ENCODE peak calls at places on chromosomes 6 and 20, in eight cellular contexts. One of them, this sample, is unnamed.

GRCh38 chr6:43916924-43917877 is 147.2 kb downstream of the VEGFA start:
- DNase-seq in AG09309: peak
- DNase-seq in NCI-H774: no peak
- DNase-seq in tibial artery: peak
- DNase-seq in PC-9: no peak
- DNase-seq in GM04504: peak
- DNase-seq in germinal center: no peak
- DNase-seq in cardiac fibroblast: peak
- DNase-seq in this sample: no peak

GRCh38 chr20:21571841-21572690 is 58.2 kb upstream of the NKX2-2 start:
- DNase-seq in NCI-H774: no peak
- DNase-seq in tibial artery: no peak
- DNase-seq in cardiac fibroblast: peak
- DNase-seq in AG09309: no peak
- DNase-seq in germinal center: peak
- DNase-seq in GM04504: no peak
- DNase-seq in PC-9: no peak
- DNase-seq in this sample: peak

GRCh38 chr6:25346064-25346463 is 66.9 kb downstream of the CARMIL1 start:
- DNase-seq in cardiac fibroblast: no peak
- DNase-seq in germinal center: no peak
- DNase-seq in NCI-H774: peak
- DNase-seq in GM04504: no peak
- DNase-seq in tibial artery: no peak
- DNase-seq in AG09309: no peak
- DNase-seq in PC-9: no peak
- DNase-seq in this sample: no peak

GRCh38 chr20:34515484-34516037 is 661 bp upstream of the DYNLRB1 start:
- DNase-seq in NCI-H774: peak
- DNase-seq in germinal center: peak
- DNase-seq in PC-9: no peak
- DNase-seq in tibial artery: no peak
- DNase-seq in cardiac fibroblast: peak
- DNase-seq in GM04504: no peak
- DNase-seq in AG09309: no peak
- DNase-seq in this sample: peak

GRCh38 chr6:140980265-140980887 is 1152.3 kb upstream of the GJE1 start:
- DNase-seq in PC-9: no peak
- DNase-seq in cardiac fibroblast: peak
- DNase-seq in AG09309: no peak
- DNase-seq in germinal center: no peak
- DNase-seq in NCI-H774: no peak
- DNase-seq in GM04504: no peak
- DNase-seq in tibial artery: no peak
- DNase-seq in this sample: peak

GRCh38 chr6:118504611-118505010 is 43.5 kb upstream of the PLN start:
- DNase-seq in germinal center: no peak
- DNase-seq in cardiac fibroblast: peak
- DNase-seq in NCI-H774: no peak
- DNase-seq in PC-9: no peak
- DNase-seq in GM04504: no peak
- DNase-seq in AG09309: no peak
- DNase-seq in tibial artery: no peak
- DNase-seq in this sample: no peak

GRCh38 chr20:57667924-57668782 is 41.7 kb downstream of the PMEPA1 start:
- DNase-seq in tibial artery: no peak
- DNase-seq in NCI-H774: no peak
- DNase-seq in PC-9: no peak
- DNase-seq in GM04504: no peak
- DNase-seq in cardiac fibroblast: no peak
- DNase-seq in germinal center: no peak
- DNase-seq in AG09309: no peak
- DNase-seq in this sample: no peak

GRCh38 chr6:98980814-98981213 is 33.1 kb upstream of the FBXL4 start:
- DNase-seq in AG09309: no peak
- DNase-seq in tibial artery: no peak
- DNase-seq in cardiac fibroblast: no peak
- DNase-seq in NCI-H774: no peak
- DNase-seq in GM04504: no peak
- DNase-seq in PC-9: no peak
- DNase-seq in germinal center: no peak
- DNase-seq in this sample: no peak

GRCh38 chr20:17601957-17602356 is 32.1 kb downstream of the DSTN start:
- DNase-seq in AG09309: no peak
- DNase-seq in cardiac fibroblast: no peak
- DNase-seq in tibial artery: no peak
- DNase-seq in germinal center: no peak
- DNase-seq in PC-9: no peak
- DNase-seq in GM04504: no peak
- DNase-seq in NCI-H774: no peak
- DNase-seq in this sample: no peak

GRCh38 chr6:169959129-169960002 is 207.9 kb downstream of the ERMARD start:
- DNase-seq in cardiac fibroblast: no peak
- DNase-seq in GM04504: no peak
- DNase-seq in AG09309: no peak
- DNase-seq in tibial artery: peak
- DNase-seq in PC-9: no peak
- DNase-seq in NCI-H774: peak
- DNase-seq in germinal center: peak
- DNase-seq in this sample: peak

GRCh38 chr20:10225439-10226080 is 6.9 kb downstream of the SNAP25 start:
- DNase-seq in tibial artery: no peak
- DNase-seq in NCI-H774: no peak
- DNase-seq in cardiac fibroblast: peak
- DNase-seq in AG09309: no peak
- DNase-seq in germinal center: no peak
- DNase-seq in GM04504: no peak
- DNase-seq in PC-9: no peak
- DNase-seq in this sample: peak

GRCh38 chr6:42086665-42087050 is 36.3 kb downstream of the TAF8 start:
- DNase-seq in PC-9: no peak
- DNase-seq in NCI-H774: no peak
- DNase-seq in tibial artery: no peak
- DNase-seq in GM04504: no peak
- DNase-seq in cardiac fibroblast: no peak
- DNase-seq in AG09309: no peak
- DNase-seq in germinal center: no peak
- DNase-seq in this sample: no peak